ENCODE peak calls at places on chromosomes 16 and 17, in seven cellular contexts. One of them, this sample, is unnamed.

GRCh38 chr16:53576228-53576627 is 73.2 kb upstream of the AKTIP start:
- DNase-seq in activated T-helper 2 cell treated with anti-CD3 and anti-CD28 coated beads, Interferon-gamma antibody, Interleukin-2, Interleukin-4, amounts not matched to agents 10 μg/mL and 5 μg/mL and 100 μg/mL, durations not matched to agents 14 hours and 24 hours and 36 hours: no peak
- DNase-seq in stimulated activated CD4-positive, alpha-beta T cell treated with anti-CD3 and anti-CD28 coated beads, Interleukin-12 subunit alpha, Interleukin-12 subunit beta, amount 100 ng/mL, for 24 hours: no peak
- DNase-seq in head of caudate nucleus: no peak
- DNase-seq in naive thymus-derived CD4-positive, alpha-beta T cell: no peak
- DNase-seq in central memory CD4-positive, alpha-beta T cell: no peak
- DNase-seq in EL: no peak
- DNase-seq in this sample: no peak

GRCh38 chr17:40316571-40317344 is 7.8 kb downstream of the RARA start:
- DNase-seq in activated T-helper 2 cell treated with anti-CD3 and anti-CD28 coated beads, Interferon-gamma antibody, Interleukin-2, Interleukin-4, amounts not matched to agents 10 μg/mL and 5 μg/mL and 100 μg/mL, durations not matched to agents 14 hours and 24 hours and 36 hours: no peak
- DNase-seq in stimulated activated CD4-positive, alpha-beta T cell treated with anti-CD3 and anti-CD28 coated beads, Interleukin-12 subunit alpha, Interleukin-12 subunit beta, amount 100 ng/mL, for 24 hours: no peak
- DNase-seq in head of caudate nucleus: no peak
- DNase-seq in naive thymus-derived CD4-positive, alpha-beta T cell: no peak
- DNase-seq in central memory CD4-positive, alpha-beta T cell: no peak
- DNase-seq in EL: peak
- DNase-seq in this sample: peak

GRCh38 chr16:22402191-22402590 is 27.8 kb upstream of the CDR2 start:
- DNase-seq in activated T-helper 2 cell treated with anti-CD3 and anti-CD28 coated beads, Interferon-gamma antibody, Interleukin-2, Interleukin-4, amounts not matched to agents 10 μg/mL and 5 μg/mL and 100 μg/mL, durations not matched to agents 14 hours and 24 hours and 36 hours: no peak
- DNase-seq in stimulated activated CD4-positive, alpha-beta T cell treated with anti-CD3 and anti-CD28 coated beads, Interleukin-12 subunit alpha, Interleukin-12 subunit beta, amount 100 ng/mL, for 24 hours: no peak
- DNase-seq in head of caudate nucleus: no peak
- DNase-seq in naive thymus-derived CD4-positive, alpha-beta T cell: no peak
- DNase-seq in central memory CD4-positive, alpha-beta T cell: no peak
- DNase-seq in EL: peak
- DNase-seq in this sample: no peak

GRCh38 chr17:12320286-12320685 is 299.6 kb downstream of the MAP2K4 start:
- DNase-seq in activated T-helper 2 cell treated with anti-CD3 and anti-CD28 coated beads, Interferon-gamma antibody, Interleukin-2, Interleukin-4, amounts not matched to agents 10 μg/mL and 5 μg/mL and 100 μg/mL, durations not matched to agents 14 hours and 24 hours and 36 hours: no peak
- DNase-seq in stimulated activated CD4-positive, alpha-beta T cell treated with anti-CD3 and anti-CD28 coated beads, Interleukin-12 subunit alpha, Interleukin-12 subunit beta, amount 100 ng/mL, for 24 hours: no peak
- DNase-seq in head of caudate nucleus: no peak
- DNase-seq in naive thymus-derived CD4-positive, alpha-beta T cell: no peak
- DNase-seq in central memory CD4-positive, alpha-beta T cell: no peak
- DNase-seq in EL: peak
- DNase-seq in this sample: no peak

GRCh38 chr16:75160386-75160785 is 12.1 kb downstream of the ZFP1 start:
- DNase-seq in activated T-helper 2 cell treated with anti-CD3 and anti-CD28 coated beads, Interferon-gamma antibody, Interleukin-2, Interleukin-4, amounts not matched to agents 10 μg/mL and 5 μg/mL and 100 μg/mL, durations not matched to agents 14 hours and 24 hours and 36 hours: no peak
- DNase-seq in stimulated activated CD4-positive, alpha-beta T cell treated with anti-CD3 and anti-CD28 coated beads, Interleukin-12 subunit alpha, Interleukin-12 subunit beta, amount 100 ng/mL, for 24 hours: no peak
- DNase-seq in head of caudate nucleus: no peak
- DNase-seq in naive thymus-derived CD4-positive, alpha-beta T cell: no peak
- DNase-seq in central memory CD4-positive, alpha-beta T cell: no peak
- DNase-seq in EL: no peak
- DNase-seq in this sample: no peak

GRCh38 chr16:30053376-30054015 is 12.1 kb upstream of the ALDOA start:
- DNase-seq in activated T-helper 2 cell treated with anti-CD3 and anti-CD28 coated beads, Interferon-gamma antibody, Interleukin-2, Interleukin-4, amounts not matched to agents 10 μg/mL and 5 μg/mL and 100 μg/mL, durations not matched to agents 14 hours and 24 hours and 36 hours: no peak
- DNase-seq in stimulated activated CD4-positive, alpha-beta T cell treated with anti-CD3 and anti-CD28 coated beads, Interleukin-12 subunit alpha, Interleukin-12 subunit beta, amount 100 ng/mL, for 24 hours: no peak
- DNase-seq in head of caudate nucleus: peak
- DNase-seq in naive thymus-derived CD4-positive, alpha-beta T cell: no peak
- DNase-seq in central memory CD4-positive, alpha-beta T cell: no peak
- DNase-seq in EL: peak
- DNase-seq in this sample: no peak

GRCh38 chr17:48578616-48579560 is 738 bp upstream of the HOXB4 start:
- DNase-seq in activated T-helper 2 cell treated with anti-CD3 and anti-CD28 coated beads, Interferon-gamma antibody, Interleukin-2, Interleukin-4, amounts not matched to agents 10 μg/mL and 5 μg/mL and 100 μg/mL, durations not matched to agents 14 hours and 24 hours and 36 hours: no peak
- DNase-seq in stimulated activated CD4-positive, alpha-beta T cell treated with anti-CD3 and anti-CD28 coated beads, Interleukin-12 subunit alpha, Interleukin-12 subunit beta, amount 100 ng/mL, for 24 hours: no peak
- DNase-seq in head of caudate nucleus: no peak
- DNase-seq in naive thymus-derived CD4-positive, alpha-beta T cell: no peak
- DNase-seq in central memory CD4-positive, alpha-beta T cell: no peak
- DNase-seq in EL: no peak
- DNase-seq in this sample: no peak

GRCh38 chr17:82173351-82174041 is 39.1 kb downstream of the CCDC57 start:
- DNase-seq in activated T-helper 2 cell treated with anti-CD3 and anti-CD28 coated beads, Interferon-gamma antibody, Interleukin-2, Interleukin-4, amounts not matched to agents 10 μg/mL and 5 μg/mL and 100 μg/mL, durations not matched to agents 14 hours and 24 hours and 36 hours: no peak
- DNase-seq in stimulated activated CD4-positive, alpha-beta T cell treated with anti-CD3 and anti-CD28 coated beads, Interleukin-12 subunit alpha, Interleukin-12 subunit beta, amount 100 ng/mL, for 24 hours: no peak
- DNase-seq in head of caudate nucleus: no peak
- DNase-seq in naive thymus-derived CD4-positive, alpha-beta T cell: no peak
- DNase-seq in central memory CD4-positive, alpha-beta T cell: no peak
- DNase-seq in EL: no peak
- DNase-seq in this sample: no peak

GRCh38 chr17:38674013-38674748 is 576 bp downstream of the EPOP start:
- DNase-seq in activated T-helper 2 cell treated with anti-CD3 and anti-CD28 coated beads, Interferon-gamma antibody, Interleukin-2, Interleukin-4, amounts not matched to agents 10 μg/mL and 5 μg/mL and 100 μg/mL, durations not matched to agents 14 hours and 24 hours and 36 hours: peak
- DNase-seq in stimulated activated CD4-positive, alpha-beta T cell treated with anti-CD3 and anti-CD28 coated beads, Interleukin-12 subunit alpha, Interleukin-12 subunit beta, amount 100 ng/mL, for 24 hours: no peak
- DNase-seq in head of caudate nucleus: peak
- DNase-seq in naive thymus-derived CD4-positive, alpha-beta T cell: peak
- DNase-seq in central memory CD4-positive, alpha-beta T cell: peak
- DNase-seq in EL: peak
- DNase-seq in this sample: no peak

GRCh38 chr17:71830916-71831315 is 289.9 kb upstream of the SOX9 start:
- DNase-seq in activated T-helper 2 cell treated with anti-CD3 and anti-CD28 coated beads, Interferon-gamma antibody, Interleukin-2, Interleukin-4, amounts not matched to agents 10 μg/mL and 5 μg/mL and 100 μg/mL, durations not matched to agents 14 hours and 24 hours and 36 hours: no peak
- DNase-seq in stimulated activated CD4-positive, alpha-beta T cell treated with anti-CD3 and anti-CD28 coated beads, Interleukin-12 subunit alpha, Interleukin-12 subunit beta, amount 100 ng/mL, for 24 hours: no peak
- DNase-seq in head of caudate nucleus: peak
- DNase-seq in naive thymus-derived CD4-positive, alpha-beta T cell: no peak
- DNase-seq in central memory CD4-positive, alpha-beta T cell: no peak
- DNase-seq in EL: no peak
- DNase-seq in this sample: no peak

GRCh38 chr17:48483004-48483403 is 47.8 kb downstream of the HOXB1 start:
- DNase-seq in activated T-helper 2 cell treated with anti-CD3 and anti-CD28 coated beads, Interferon-gamma antibody, Interleukin-2, Interleukin-4, amounts not matched to agents 10 μg/mL and 5 μg/mL and 100 μg/mL, durations not matched to agents 14 hours and 24 hours and 36 hours: no peak
- DNase-seq in stimulated activated CD4-positive, alpha-beta T cell treated with anti-CD3 and anti-CD28 coated beads, Interleukin-12 subunit alpha, Interleukin-12 subunit beta, amount 100 ng/mL, for 24 hours: no peak
- DNase-seq in head of caudate nucleus: no peak
- DNase-seq in naive thymus-derived CD4-positive, alpha-beta T cell: no peak
- DNase-seq in central memory CD4-positive, alpha-beta T cell: no peak
- DNase-seq in EL: peak
- DNase-seq in this sample: no peak

This sample was measured in GDM1.